ENCODE peak calls at places on chromosomes 7 and 10, in four cellular contexts. One of them, this sample, is unnamed.

GRCh38 chr10:412109-412508 is 276.9 kb downstream of the ZMYND11 start:
- DNase-seq in CD8-positive, alpha-beta memory T cell: no peak
- DNase-seq in fibroblast of lung: peak; percentile 26
- DNase-seq in gastrocnemius medialis: no peak
- DNase-seq in this sample: no peak

GRCh38 chr7:131066635-131067034 is 261.0 kb upstream of the MKLN1 start:
- DNase-seq in CD8-positive, alpha-beta memory T cell: no peak
- DNase-seq in fibroblast of lung: peak; percentile 49
- DNase-seq in gastrocnemius medialis: no peak
- DNase-seq in this sample: no peak

GRCh38 chr7:135946289-135947055 is 30.7 kb downstream of the MTPN start:
- DNase-seq in CD8-positive, alpha-beta memory T cell: no peak
- DNase-seq in fibroblast of lung: no peak
- DNase-seq in gastrocnemius medialis: no peak
- DNase-seq in this sample: no peak

GRCh38 chr10:60305394-60305892 is 84.2 kb downstream of the ANK3 start:
- DNase-seq in CD8-positive, alpha-beta memory T cell: no peak
- DNase-seq in fibroblast of lung: peak; percentile 81
- DNase-seq in gastrocnemius medialis: no peak
- DNase-seq in this sample: no peak

GRCh38 chr10:18290651-18291313 is 150.6 kb downstream of the CACNB2 start:
- DNase-seq in CD8-positive, alpha-beta memory T cell: no peak
- DNase-seq in fibroblast of lung: no peak
- DNase-seq in gastrocnemius medialis: no peak
- DNase-seq in this sample: no peak

GRCh38 chr10:13271552-13272163 is 28.2 kb downstream of the PHYH start:
- DNase-seq in CD8-positive, alpha-beta memory T cell: peak; percentile 49
- DNase-seq in fibroblast of lung: no peak
- DNase-seq in gastrocnemius medialis: peak; percentile 45
- DNase-seq in this sample: no peak

GRCh38 chr7:93551063-93551895 is 23.2 kb downstream of the CALCR start:
- DNase-seq in CD8-positive, alpha-beta memory T cell: no peak
- DNase-seq in fibroblast of lung: peak; percentile 43
- DNase-seq in gastrocnemius medialis: no peak
- DNase-seq in this sample: no peak

GRCh38 chr10:14665304-14665703 is 109.4 kb downstream of the FAM107B start:
- DNase-seq in CD8-positive, alpha-beta memory T cell: no peak
- DNase-seq in fibroblast of lung: no peak
- DNase-seq in gastrocnemius medialis: no peak
- DNase-seq in this sample: no peak

GRCh38 chr10:46558411-46559185 is 2.1 kb upstream of the GPRIN2 start:
- DNase-seq in CD8-positive, alpha-beta memory T cell: no peak
- DNase-seq in fibroblast of lung: no peak
- DNase-seq in gastrocnemius medialis: peak; percentile 10
- DNase-seq in this sample: no peak

GRCh38 chr7:158375034-158375433 is 212.6 kb downstream of the PTPRN2 start:
- DNase-seq in CD8-positive, alpha-beta memory T cell: no peak
- DNase-seq in fibroblast of lung: no peak
- DNase-seq in gastrocnemius medialis: no peak
- DNase-seq in this sample: no peak

GRCh38 chr10:31368724-31369123 is 49.7 kb downstream of the ZEB1 start:
- DNase-seq in CD8-positive, alpha-beta memory T cell: no peak
- DNase-seq in fibroblast of lung: no peak
- DNase-seq in gastrocnemius medialis: no peak
- DNase-seq in this sample: no peak

GRCh38 chr7:44311561-44312495 is 13.6 kb downstream of the CAMK2B start:
- DNase-seq in CD8-positive, alpha-beta memory T cell: no peak
- DNase-seq in fibroblast of lung: no peak
- DNase-seq in gastrocnemius medialis: no peak
- DNase-seq in this sample: no peak

GRCh38 chr10:60280475-60280874 is 109.2 kb downstream of the ANK3 start:
- DNase-seq in CD8-positive, alpha-beta memory T cell: no peak
- DNase-seq in fibroblast of lung: no peak
- DNase-seq in gastrocnemius medialis: no peak
- DNase-seq in this sample: no peak

GRCh38 chr7:157809863-157810851 is 473.4 kb downstream of the DNAJB6 start:
- DNase-seq in CD8-positive, alpha-beta memory T cell: no peak
- DNase-seq in fibroblast of lung: no peak
- DNase-seq in gastrocnemius medialis: no peak
- DNase-seq in this sample: no peak

GRCh38 chr10:47023237-47024045 is 112.2 kb downstream of the PTPN20 start:
- DNase-seq in CD8-positive, alpha-beta memory T cell: no peak
- DNase-seq in fibroblast of lung: no peak
- DNase-seq in gastrocnemius medialis: peak; percentile 16
- DNase-seq in this sample: no peak

GRCh38 chr10:89002234-89002978 is 11.8 kb downstream of the FAS start:
- DNase-seq in CD8-positive, alpha-beta memory T cell: no peak
- DNase-seq in fibroblast of lung: no peak
- DNase-seq in gastrocnemius medialis: no peak
- DNase-seq in this sample: no peak

GRCh38 chr7:69597278-69598076 is 798 bp upstream of the AUTS2 start:
- DNase-seq in CD8-positive, alpha-beta memory T cell: no peak
- DNase-seq in fibroblast of lung: peak; percentile 29
- DNase-seq in gastrocnemius medialis: peak; percentile 18
- DNase-seq in this sample: peak; percentile 75

GRCh38 chr10:23330953-23331352 is 13.6 kb downstream of the C10orf67 start:
- DNase-seq in CD8-positive, alpha-beta memory T cell: no peak
- DNase-seq in fibroblast of lung: no peak
- DNase-seq in gastrocnemius medialis: no peak
- DNase-seq in this sample: no peak

GRCh38 chr10:33113111-33113856 is 155.3 kb upstream of the ITGB1 start:
- DNase-seq in CD8-positive, alpha-beta memory T cell: no peak
- DNase-seq in fibroblast of lung: peak; percentile 87
- DNase-seq in gastrocnemius medialis: no peak
- DNase-seq in this sample: no peak

GRCh38 chr10:78626471-78626870 is 442.3 kb upstream of the ZMIZ1 start:
- DNase-seq in CD8-positive, alpha-beta memory T cell: no peak
- DNase-seq in fibroblast of lung: no peak
- DNase-seq in gastrocnemius medialis: no peak
- DNase-seq in this sample: no peak

GRCh38 chr10:6838118-6838517 is 258.0 kb upstream of the PRKCQ start:
- DNase-seq in CD8-positive, alpha-beta memory T cell: no peak
- DNase-seq in fibroblast of lung: no peak
- DNase-seq in gastrocnemius medialis: peak; percentile 16
- DNase-seq in this sample: no peak

GRCh38 chr7:66727058-66727457 is 13.5 kb upstream of the RABGEF1 start:
- DNase-seq in CD8-positive, alpha-beta memory T cell: no peak
- DNase-seq in fibroblast of lung: no peak
- DNase-seq in gastrocnemius medialis: no peak
- DNase-seq in this sample: no peak

GRCh38 chr10:17123961-17124360 is 5.7 kb downstream of the CUBN start:
- DNase-seq in CD8-positive, alpha-beta memory T cell: no peak
- DNase-seq in fibroblast of lung: no peak
- DNase-seq in gastrocnemius medialis: no peak
- DNase-seq in this sample: no peak

GRCh38 chr10:121459765-121460453 is 138.3 kb downstream of the FGFR2 start:
- DNase-seq in CD8-positive, alpha-beta memory T cell: no peak
- DNase-seq in fibroblast of lung: peak; percentile 86
- DNase-seq in gastrocnemius medialis: no peak
- DNase-seq in this sample: peak; percentile 85

GRCh38 chr10:5564537-5565204 is 39.9 kb downstream of the CALML3 start:
- DNase-seq in CD8-positive, alpha-beta memory T cell: peak; percentile 46
- DNase-seq in fibroblast of lung: no peak
- DNase-seq in gastrocnemius medialis: no peak
- DNase-seq in this sample: peak; percentile 60

GRCh38 chr7:112212516-112213036 is 6.1 kb downstream of the ZNF277 start:
- DNase-seq in CD8-positive, alpha-beta memory T cell: no peak
- DNase-seq in fibroblast of lung: peak; percentile 47
- DNase-seq in gastrocnemius medialis: no peak
- DNase-seq in this sample: no peak

GRCh38 chr10:80472234-80473095 is 18.4 kb downstream of the TSPAN14 start:
- DNase-seq in CD8-positive, alpha-beta memory T cell: no peak
- DNase-seq in fibroblast of lung: peak; percentile 88
- DNase-seq in gastrocnemius medialis: no peak
- DNase-seq in this sample: peak; percentile 21

GRCh38 chr10:78461333-78461732 is 427.7 kb downstream of the RPS24 start:
- DNase-seq in CD8-positive, alpha-beta memory T cell: no peak
- DNase-seq in fibroblast of lung: no peak
- DNase-seq in gastrocnemius medialis: no peak
- DNase-seq in this sample: no peak

GRCh38 chr7:28410628-28411578 is 1.4 kb upstream of the CREB5 start:
- DNase-seq in CD8-positive, alpha-beta memory T cell: peak; percentile 6
- DNase-seq in fibroblast of lung: peak; percentile 68
- DNase-seq in gastrocnemius medialis: peak; percentile 56
- DNase-seq in this sample: peak; percentile 78

GRCh38 chr7:129014501-129015101 is 40.3 kb downstream of the TNPO3 start:
- DNase-seq in CD8-positive, alpha-beta memory T cell: no peak
- DNase-seq in fibroblast of lung: no peak
- DNase-seq in gastrocnemius medialis: no peak
- DNase-seq in this sample: no peak

GRCh38 chr10:110842305-110842952 is 29.3 kb upstream of the PDCD4 start:
- DNase-seq in CD8-positive, alpha-beta memory T cell: no peak
- DNase-seq in fibroblast of lung: no peak
- DNase-seq in gastrocnemius medialis: no peak
- DNase-seq in this sample: no peak

GRCh38 chr7:73984481-73985205 is 43.3 kb upstream of the ELN start:
- DNase-seq in CD8-positive, alpha-beta memory T cell: no peak
- DNase-seq in fibroblast of lung: no peak
- DNase-seq in gastrocnemius medialis: no peak
- DNase-seq in this sample: no peak

GRCh38 chr10:29734980-29735627 is 100.3 kb upstream of the SVIL start:
- DNase-seq in CD8-positive, alpha-beta memory T cell: peak; percentile 61
- DNase-seq in fibroblast of lung: peak; percentile 56
- DNase-seq in gastrocnemius medialis: peak; percentile 69
- DNase-seq in this sample: no peak

GRCh38 chr7:112573302-112574039 is 92.7 kb downstream of the LSMEM1 start:
- DNase-seq in CD8-positive, alpha-beta memory T cell: no peak
- DNase-seq in fibroblast of lung: peak; percentile 32
- DNase-seq in gastrocnemius medialis: no peak
- DNase-seq in this sample: no peak

GRCh38 chr10:123640016-123640535 is 26.1 kb upstream of the GPR26 start:
- DNase-seq in CD8-positive, alpha-beta memory T cell: no peak
- DNase-seq in fibroblast of lung: no peak
- DNase-seq in gastrocnemius medialis: no peak
- DNase-seq in this sample: no peak

GRCh38 chr10:100562008-100562672 is 26.4 kb downstream of the HIF1AN start:
- DNase-seq in CD8-positive, alpha-beta memory T cell: peak; percentile 76
- DNase-seq in fibroblast of lung: peak; percentile 57
- DNase-seq in gastrocnemius medialis: peak; percentile 37
- DNase-seq in this sample: peak; percentile 66

GRCh38 chr7:108263364-108263951 is 133.3 kb upstream of the LAMB4 start:
- DNase-seq in CD8-positive, alpha-beta memory T cell: no peak
- DNase-seq in fibroblast of lung: no peak
- DNase-seq in gastrocnemius medialis: peak; percentile 49
- DNase-seq in this sample: no peak

GRCh38 chr10:114061148-114061547 is 17.5 kb downstream of the ADRB1 start:
- DNase-seq in CD8-positive, alpha-beta memory T cell: no peak
- DNase-seq in fibroblast of lung: no peak
- DNase-seq in gastrocnemius medialis: no peak
- DNase-seq in this sample: no peak

GRCh38 chr10:21995557-21995956 is 8.0 kb downstream of the DNAJC1 start:
- DNase-seq in CD8-positive, alpha-beta memory T cell: no peak
- DNase-seq in fibroblast of lung: no peak
- DNase-seq in gastrocnemius medialis: no peak
- DNase-seq in this sample: no peak

GRCh38 chr7:149717481-149717880 is 55.9 kb downstream of the ZNF467 start:
- DNase-seq in CD8-positive, alpha-beta memory T cell: no peak
- DNase-seq in fibroblast of lung: no peak
- DNase-seq in gastrocnemius medialis: no peak
- DNase-seq in this sample: no peak

GRCh38 chr7:110205899-110206298 is 885.0 kb upstream of the LRRN3 start:
- DNase-seq in CD8-positive, alpha-beta memory T cell: no peak
- DNase-seq in fibroblast of lung: peak; percentile 0
- DNase-seq in gastrocnemius medialis: no peak
- DNase-seq in this sample: no peak

GRCh38 chr7:110210941-110211608 is 879.9 kb upstream of the LRRN3 start:
- DNase-seq in CD8-positive, alpha-beta memory T cell: no peak
- DNase-seq in fibroblast of lung: no peak
- DNase-seq in gastrocnemius medialis: no peak
- DNase-seq in this sample: no peak
- H3K27ac ChIP-seq in CD8-positive, alpha-beta memory T cell: no peak overlapping the region
- H3K27ac ChIP-seq in fibroblast of lung: no peak overlapping the region
- H3K27ac ChIP-seq in gastrocnemius medialis: no peak overlapping the region
- H3K27ac ChIP-seq in this sample: no peak overlapping the region

GRCh38 chr7:30880941-30881340 is 30.7 kb upstream of the AQP1 start:
- DNase-seq in CD8-positive, alpha-beta memory T cell: no peak
- DNase-seq in fibroblast of lung: no peak
- DNase-seq in gastrocnemius medialis: no peak
- DNase-seq in this sample: no peak
- H3K27ac ChIP-seq in CD8-positive, alpha-beta memory T cell: no peak overlapping the region
- H3K27ac ChIP-seq in fibroblast of lung: no peak overlapping the region
- H3K27ac ChIP-seq in gastrocnemius medialis: no peak overlapping the region
- H3K27ac ChIP-seq in this sample: no peak overlapping the region

GRCh38 chr10:117370205-117370604 is 5.0 kb downstream of the PDZD8 start:
- DNase-seq in CD8-positive, alpha-beta memory T cell: no peak
- DNase-seq in fibroblast of lung: peak; percentile 84
- DNase-seq in gastrocnemius medialis: no peak
- DNase-seq in this sample: no peak

GRCh38 chr10:117374506-117375359 is 507 bp downstream of the PDZD8 start:
- DNase-seq in CD8-positive, alpha-beta memory T cell: peak; percentile 34
- DNase-seq in fibroblast of lung: peak; percentile 56
- DNase-seq in gastrocnemius medialis: peak; percentile 18
- DNase-seq in this sample: peak; percentile 71

GRCh38 chr10:117375360-117376147 is at the start of gene PDZD8:
- DNase-seq in CD8-positive, alpha-beta memory T cell: peak; percentile 90
- DNase-seq in fibroblast of lung: peak; percentile 94
- DNase-seq in gastrocnemius medialis: peak; percentile 89
- DNase-seq in this sample: peak; percentile 68

DNA sequence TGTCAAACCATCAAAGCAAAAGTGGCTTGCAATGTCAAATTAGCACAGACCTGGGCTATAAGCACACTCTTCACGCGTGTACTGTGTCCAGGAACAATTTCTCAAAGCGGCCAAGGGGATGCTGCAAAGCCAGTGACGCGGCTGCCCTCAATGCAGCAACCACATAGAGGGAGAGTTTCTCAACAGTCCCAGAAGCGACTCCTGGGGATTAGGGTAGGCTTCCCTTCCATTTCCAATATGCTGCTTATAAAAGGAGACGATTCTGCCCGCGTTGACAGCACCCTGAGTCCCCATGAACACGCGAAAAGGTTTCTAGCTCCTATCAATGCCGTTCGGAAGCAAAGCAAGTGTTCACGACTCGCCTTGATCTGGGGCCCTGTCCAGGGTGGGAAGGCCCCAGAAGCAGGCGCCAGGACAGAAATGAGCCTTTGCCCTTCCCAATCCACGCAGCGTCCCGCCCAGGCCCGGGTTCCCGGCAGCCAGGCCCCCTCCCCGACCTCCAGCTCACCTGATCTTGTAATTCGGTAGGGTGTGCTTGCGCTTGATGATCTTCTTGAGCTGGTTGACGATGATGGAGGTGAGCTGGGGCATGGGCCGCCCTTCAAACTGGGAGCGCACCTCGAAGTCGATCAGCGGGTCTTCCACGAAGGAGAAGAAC is 1.3 kb downstream of the PDZD8 start:
- DNase-seq in CD8-positive, alpha-beta memory T cell: peak; percentile 38
- DNase-seq in fibroblast of lung: peak; percentile 49
- DNase-seq in gastrocnemius medialis: peak; percentile 45
- DNase-seq in this sample: no peak
- H3K27ac ChIP-seq in CD8-positive, alpha-beta memory T cell: peak overlapping the region; percentile 76
- H3K27ac ChIP-seq in fibroblast of lung: peak overlapping the region; percentile 86
- H3K27ac ChIP-seq in gastrocnemius medialis: peak overlapping the region; percentile 94
- H3K27ac ChIP-seq in this sample: peak overlapping the region; percentile 97

GRCh38 chr10:69223028-69223342 is 2.9 kb downstream of the HKDC1 start:
- DNase-seq in CD8-positive, alpha-beta memory T cell: no peak
- DNase-seq in fibroblast of lung: no peak
- DNase-seq in gastrocnemius medialis: no peak
- DNase-seq in this sample: no peak
- H3K27ac ChIP-seq in CD8-positive, alpha-beta memory T cell: peak overlapping the region; percentile 63
- H3K27ac ChIP-seq in fibroblast of lung: no peak overlapping the region
- H3K27ac ChIP-seq in gastrocnemius medialis: no peak overlapping the region
- H3K27ac ChIP-seq in this sample: no peak overlapping the region